ENCODE peak calls at places on chromosomes 5 and 9, in eight cellular contexts. One of them, this sample, is unnamed.

GRCh38 chr5:126484248-126484647 is 61.0 kb downstream of the GRAMD2B start:
- DNase-seq in stomach: no peak
- DNase-seq in breast epithelium: no peak
- DNase-seq in transverse colon: no peak
- DNase-seq in lower leg skin: no peak
- DNase-seq in suprapubic skin: no peak
- DNase-seq in sigmoid colon: no peak
- DNase-seq in tibial nerve: no peak
- DNase-seq in this sample: no peak

GRCh38 chr5:167730121-167730520 is 561.3 kb upstream of the WWC1 start:
- DNase-seq in stomach: no peak
- DNase-seq in breast epithelium: no peak
- DNase-seq in transverse colon: no peak
- DNase-seq in lower leg skin: no peak
- DNase-seq in suprapubic skin: no peak
- DNase-seq in sigmoid colon: no peak
- DNase-seq in tibial nerve: no peak
- DNase-seq in this sample: peak

GRCh38 chr9:22005083-22005699 is 3.9 kb downstream of the CDKN2B start:
- DNase-seq in stomach: no peak
- DNase-seq in breast epithelium: no peak
- DNase-seq in transverse colon: no peak
- DNase-seq in lower leg skin: no peak
- DNase-seq in suprapubic skin: peak
- DNase-seq in sigmoid colon: no peak
- DNase-seq in tibial nerve: no peak
- DNase-seq in this sample: no peak

GRCh38 chr5:96083361-96083881 is 121.8 kb upstream of the ELL2 start:
- DNase-seq in stomach: no peak
- DNase-seq in breast epithelium: no peak
- DNase-seq in transverse colon: no peak
- DNase-seq in lower leg skin: no peak
- DNase-seq in suprapubic skin: no peak
- DNase-seq in sigmoid colon: no peak
- DNase-seq in tibial nerve: no peak
- DNase-seq in this sample: no peak

GRCh38 chr5:13503017-13503416 is 441.5 kb downstream of the DNAH5 start:
- DNase-seq in stomach: no peak
- DNase-seq in breast epithelium: no peak
- DNase-seq in transverse colon: no peak
- DNase-seq in lower leg skin: no peak
- DNase-seq in suprapubic skin: no peak
- DNase-seq in sigmoid colon: no peak
- DNase-seq in tibial nerve: no peak
- DNase-seq in this sample: no peak

GRCh38 chr9:115425614-115426013 is 307.7 kb upstream of the TNC start:
- DNase-seq in stomach: no peak
- DNase-seq in breast epithelium: no peak
- DNase-seq in transverse colon: no peak
- DNase-seq in lower leg skin: no peak
- DNase-seq in suprapubic skin: no peak
- DNase-seq in sigmoid colon: no peak
- DNase-seq in tibial nerve: no peak
- DNase-seq in this sample: no peak

GRCh38 chr5:160209917-160210316 is 19.4 kb upstream of the FABP6 start:
- DNase-seq in stomach: no peak
- DNase-seq in breast epithelium: no peak
- DNase-seq in transverse colon: no peak
- DNase-seq in lower leg skin: no peak
- DNase-seq in suprapubic skin: no peak
- DNase-seq in sigmoid colon: no peak
- DNase-seq in tibial nerve: no peak
- DNase-seq in this sample: no peak

GRCh38 chr5:76403963-76404693 is 1.0 kb downstream of the IQGAP2 start:
- DNase-seq in stomach: peak
- DNase-seq in breast epithelium: peak
- DNase-seq in transverse colon: peak
- DNase-seq in lower leg skin: peak
- DNase-seq in suprapubic skin: no peak
- DNase-seq in sigmoid colon: peak
- DNase-seq in tibial nerve: peak
- DNase-seq in this sample: no peak

GRCh38 chr9:99445920-99446319 is 223.8 kb downstream of the SEC61B start:
- DNase-seq in stomach: no peak
- DNase-seq in breast epithelium: no peak
- DNase-seq in transverse colon: no peak
- DNase-seq in lower leg skin: no peak
- DNase-seq in suprapubic skin: no peak
- DNase-seq in sigmoid colon: no peak
- DNase-seq in tibial nerve: no peak
- DNase-seq in this sample: no peak

DNA sequence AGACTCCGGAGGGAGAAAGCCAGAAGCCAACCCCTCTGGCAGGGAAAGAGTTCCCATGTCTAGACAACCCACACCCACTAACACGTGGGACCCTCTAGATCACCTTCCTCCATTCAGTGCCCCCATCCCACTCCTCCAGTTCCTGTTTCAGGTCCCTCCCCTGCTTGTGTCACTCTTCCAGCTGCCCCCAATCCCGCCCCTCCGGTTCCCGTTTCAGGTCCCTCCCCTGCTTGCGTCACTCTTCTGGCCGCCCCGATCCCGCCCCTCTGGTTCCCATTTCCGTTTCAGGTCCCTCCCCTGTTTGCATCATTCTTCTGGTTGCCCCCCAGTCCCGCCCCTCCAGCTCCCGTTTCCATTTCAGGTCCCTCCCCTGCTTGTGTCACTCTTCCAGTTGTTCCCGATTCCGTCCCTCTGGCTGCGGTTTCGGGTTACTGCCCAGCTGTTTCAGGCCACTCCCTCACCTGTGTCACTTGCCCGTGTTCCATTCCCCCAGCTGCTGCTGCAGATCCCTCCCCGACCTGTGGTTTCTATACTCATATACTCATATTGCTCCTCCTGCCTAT is 64.8 kb upstream of the RANBP6 start:
- DNase-seq in stomach: peak
- DNase-seq in breast epithelium: peak
- DNase-seq in transverse colon: peak
- DNase-seq in lower leg skin: peak
- DNase-seq in suprapubic skin: peak
- DNase-seq in sigmoid colon: peak
- DNase-seq in tibial nerve: peak
- DNase-seq in this sample: peak
- TF ChIP-seq POLR2A in stomach: no peak
- TF ChIP-seq POLR2A in breast epithelium: no peak
- TF ChIP-seq POLR2A in transverse colon: no peak
- TF ChIP-seq POLR2A in lower leg skin: no peak
- TF ChIP-seq POLR2A in suprapubic skin: no peak
- TF ChIP-seq POLR2A in sigmoid colon: no peak
- TF ChIP-seq POLR2A in tibial nerve: no peak
- TF ChIP-seq POLR2A in this sample: no peak

GRCh38 chr9:82054264-82055015 is 65.9 kb downstream of the SPATA31D1 start:
- DNase-seq in stomach: no peak
- DNase-seq in breast epithelium: no peak
- DNase-seq in transverse colon: no peak
- DNase-seq in lower leg skin: no peak
- DNase-seq in suprapubic skin: no peak
- DNase-seq in sigmoid colon: no peak
- DNase-seq in tibial nerve: no peak
- DNase-seq in this sample: no peak
- TF ChIP-seq POLR2A in stomach: no peak
- TF ChIP-seq POLR2A in breast epithelium: no peak
- TF ChIP-seq POLR2A in transverse colon: no peak
- TF ChIP-seq POLR2A in lower leg skin: no peak
- TF ChIP-seq POLR2A in suprapubic skin: no peak
- TF ChIP-seq POLR2A in sigmoid colon: no peak
- TF ChIP-seq POLR2A in tibial nerve: no peak
- TF ChIP-seq POLR2A in this sample: no peak

DNA sequence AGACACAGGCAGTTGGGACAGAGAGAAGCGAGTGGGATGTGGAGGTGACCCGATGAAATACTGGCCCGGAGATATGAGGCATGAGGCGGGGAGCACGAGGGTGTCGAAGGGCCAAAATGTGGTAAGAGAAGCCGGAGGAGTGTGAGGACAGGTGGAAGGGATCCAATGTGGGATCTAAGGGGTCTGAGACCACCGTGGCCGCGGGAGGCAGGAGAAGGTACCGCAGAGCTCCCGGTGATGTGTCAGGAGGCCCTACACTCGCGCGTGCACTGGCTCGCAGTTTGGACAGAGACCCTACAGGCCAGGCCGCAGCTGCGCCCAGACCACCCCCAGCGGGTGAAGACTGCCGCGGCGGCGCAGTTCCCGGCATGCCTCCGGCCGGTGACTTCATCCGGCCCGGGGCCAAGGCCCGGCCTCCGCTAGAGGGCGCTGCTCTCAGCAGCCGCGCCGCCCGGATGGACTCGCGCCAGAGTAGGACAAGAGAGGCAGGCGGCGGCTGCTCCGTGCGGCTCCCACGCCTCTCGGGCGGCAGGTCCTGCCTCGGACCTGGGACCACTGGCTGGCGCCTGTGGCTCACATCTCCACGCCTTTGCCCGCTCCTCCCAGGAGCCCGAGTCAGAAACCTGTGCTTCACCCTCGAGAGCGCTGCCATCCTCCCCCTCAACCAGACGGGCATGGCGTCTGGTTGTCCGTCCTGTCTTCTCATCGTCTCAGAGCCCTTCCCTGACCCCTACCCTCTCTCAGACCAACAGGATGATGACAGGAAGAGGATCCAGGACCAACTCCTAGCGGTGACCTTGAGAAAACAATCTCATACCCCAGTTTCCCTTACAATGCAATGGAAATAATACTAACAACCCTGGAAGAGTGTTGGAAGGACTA is 35.4 kb upstream of the STING1 start:
- DNase-seq in stomach: peak
- DNase-seq in breast epithelium: peak
- DNase-seq in transverse colon: peak
- DNase-seq in lower leg skin: peak
- DNase-seq in suprapubic skin: peak
- DNase-seq in sigmoid colon: peak
- DNase-seq in tibial nerve: peak
- DNase-seq in this sample: peak
- TF ChIP-seq POLR2A in stomach: no peak
- TF ChIP-seq POLR2A in breast epithelium: peak
- TF ChIP-seq POLR2A in transverse colon: peak
- TF ChIP-seq POLR2A in lower leg skin: no peak
- TF ChIP-seq POLR2A in suprapubic skin: no peak
- TF ChIP-seq POLR2A in sigmoid colon: no peak
- TF ChIP-seq POLR2A in tibial nerve: peak
- TF ChIP-seq POLR2A in this sample: peak

GRCh38 chr9:129497837-129498450 is 123.0 kb downstream of the C9orf50 start:
- DNase-seq in stomach: no peak
- DNase-seq in breast epithelium: no peak
- DNase-seq in transverse colon: no peak
- DNase-seq in lower leg skin: no peak
- DNase-seq in suprapubic skin: peak
- DNase-seq in sigmoid colon: peak
- DNase-seq in tibial nerve: no peak
- DNase-seq in this sample: no peak
- TF ChIP-seq POLR2A in stomach: no peak
- TF ChIP-seq POLR2A in breast epithelium: no peak
- TF ChIP-seq POLR2A in transverse colon: no peak
- TF ChIP-seq POLR2A in lower leg skin: no peak
- TF ChIP-seq POLR2A in suprapubic skin: no peak
- TF ChIP-seq POLR2A in sigmoid colon: no peak
- TF ChIP-seq POLR2A in tibial nerve: no peak
- TF ChIP-seq POLR2A in this sample: peak

This sample was measured in H54.